ENCODE peak calls at places on chromosome 14, in five cellular contexts. One of them, this sample, is unnamed. For H3K9me3, the result is how much of the 10 kb centered on the place peaks cover.

GRCh38 chr14:101876539-101876938 is 87.8 kb upstream of the DYNC1H1 start:
- DNase-seq in IMR-90: peak
- DNase-seq in adrenal gland: peak
- DNase-seq in AG04450: no peak
- DNase-seq in ovary: no peak
- DNase-seq in this sample: peak

GRCh38 chr14:67129768-67130167 is 59.5 kb upstream of the GARIN2 start:
- DNase-seq in IMR-90: no peak
- DNase-seq in adrenal gland: no peak
- DNase-seq in AG04450: no peak
- DNase-seq in ovary: no peak
- DNase-seq in this sample: no peak

GRCh38 chr14:39307815-39308214 is 74.1 kb downstream of the MIA2 start:
- DNase-seq in IMR-90: no peak
- DNase-seq in adrenal gland: no peak
- DNase-seq in AG04450: no peak
- DNase-seq in ovary: no peak
- DNase-seq in this sample: no peak

GRCh38 chr14:51067306-51067705 is 27.6 kb downstream of the TRIM9 start:
- DNase-seq in IMR-90: no peak
- DNase-seq in adrenal gland: no peak
- DNase-seq in AG04450: no peak
- DNase-seq in ovary: no peak
- DNase-seq in this sample: no peak

GRCh38 chr14:80445605-80446004 is 234.3 kb upstream of the DIO2 start:
- DNase-seq in IMR-90: no peak
- DNase-seq in adrenal gland: no peak
- DNase-seq in AG04450: no peak
- DNase-seq in ovary: no peak
- DNase-seq in this sample: no peak

GRCh38 chr14:104845834-104846441 is 19.1 kb upstream of the CEP170B start:
- DNase-seq in IMR-90: no peak
- DNase-seq in adrenal gland: no peak
- DNase-seq in AG04450: no peak
- DNase-seq in ovary: no peak
- DNase-seq in this sample: no peak

GRCh38 chr14:86935241-86935640 is 1057.7 kb downstream of the GALC start:
- DNase-seq in IMR-90: peak
- DNase-seq in adrenal gland: no peak
- DNase-seq in AG04450: no peak
- DNase-seq in ovary: no peak
- DNase-seq in this sample: no peak

GRCh38 chr14:105290598-105291356 is 10.0 kb downstream of the BRF1 start:
- DNase-seq in IMR-90: no peak
- DNase-seq in adrenal gland: no peak
- DNase-seq in AG04450: no peak
- DNase-seq in ovary: no peak
- DNase-seq in this sample: no peak

GRCh38 chr14:33950320-33951182 is at the start of gene EGLN3:
- DNase-seq in IMR-90: peak
- DNase-seq in adrenal gland: peak
- DNase-seq in AG04450: peak
- DNase-seq in ovary: peak
- DNase-seq in this sample: peak

GRCh38 chr14:33949051-33950037 is 1.5 kb downstream of the EGLN3 start:
- DNase-seq in IMR-90: no peak
- DNase-seq in adrenal gland: no peak
- DNase-seq in AG04450: no peak
- DNase-seq in ovary: no peak
- DNase-seq in this sample: no peak

GRCh38 chr14:33954016-33954598 is 3.2 kb upstream of the EGLN3 start:
- DNase-seq in IMR-90: no peak
- DNase-seq in adrenal gland: no peak
- DNase-seq in AG04450: no peak
- DNase-seq in ovary: no peak
- DNase-seq in this sample: peak

GRCh38 chr14:33952541-33952940 is 1.7 kb upstream of the EGLN3 start:
- DNase-seq in IMR-90: no peak
- DNase-seq in adrenal gland: no peak
- DNase-seq in AG04450: no peak
- DNase-seq in ovary: no peak
- DNase-seq in this sample: no peak

GRCh38 chr14:33951183-33951840 is 438 bp upstream of the EGLN3 start:
- DNase-seq in IMR-90: no peak
- DNase-seq in adrenal gland: no peak
- DNase-seq in AG04450: no peak
- DNase-seq in ovary: no peak
- DNase-seq in this sample: no peak
- H3K27ac ChIP-seq in IMR-90: no peak
- H3K27ac ChIP-seq in adrenal gland: no peak
- H3K27ac ChIP-seq in AG04450: no peak
- H3K27ac ChIP-seq in ovary: no peak
- H3K27ac ChIP-seq in this sample: peak

DNA sequence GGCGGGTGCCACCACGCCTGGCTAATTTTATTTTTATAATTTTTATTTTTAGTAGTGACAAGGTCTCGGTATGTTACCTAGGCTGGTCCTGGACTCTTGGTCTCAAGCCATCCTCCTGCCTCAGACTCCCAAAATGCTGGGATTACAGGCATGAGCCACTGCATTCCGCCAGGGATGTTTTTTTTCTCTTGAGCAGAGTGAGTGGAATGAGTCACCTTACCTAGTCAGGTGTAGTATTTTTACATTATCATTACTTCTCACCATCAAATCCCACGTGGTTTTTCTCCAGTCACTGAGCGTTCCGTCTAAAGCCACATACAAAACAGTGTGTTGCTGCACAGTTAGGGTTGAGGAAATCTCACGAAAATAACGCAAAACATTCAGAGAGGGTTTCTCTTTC is 870 bp upstream of the TBPL2 start:
- DNase-seq in IMR-90: no peak
- DNase-seq in adrenal gland: no peak
- DNase-seq in AG04450: no peak
- DNase-seq in ovary: no peak
- DNase-seq in this sample: no peak
- H3K9me3 ChIP-seq in IMR-90: under half
- H3K9me3 ChIP-seq in adrenal gland: under half
- H3K9me3 ChIP-seq in AG04450: under half
- H3K9me3 ChIP-seq in ovary: under half
- H3K9me3 ChIP-seq in this sample: under half

GRCh38 chr14:32657081-32657480 is 281.6 kb upstream of the NPAS3 start:
- DNase-seq in IMR-90: peak
- DNase-seq in adrenal gland: peak
- DNase-seq in AG04450: peak
- DNase-seq in ovary: no peak
- DNase-seq in this sample: peak
- TF ChIP-seq CTCF in IMR-90: no peak
- TF ChIP-seq CTCF in adrenal gland: no peak
- TF ChIP-seq CTCF in AG04450: no peak
- TF ChIP-seq CTCF in ovary: no peak
- TF ChIP-seq CTCF in this sample: no peak

GRCh38 chr14:74510955-74511354 is 17.4 kb downstream of the ISCA2 start:
- DNase-seq in IMR-90: peak
- DNase-seq in adrenal gland: no peak
- DNase-seq in AG04450: no peak
- DNase-seq in ovary: peak
- DNase-seq in this sample: no peak
- H3K27ac ChIP-seq in IMR-90: peak
- H3K27ac ChIP-seq in adrenal gland: no peak
- H3K27ac ChIP-seq in AG04450: peak
- H3K27ac ChIP-seq in ovary: no peak
- H3K27ac ChIP-seq in this sample: no peak

GRCh38 chr14:83251402-83251801 is 1717.7 kb upstream of the SEL1L start:
- DNase-seq in IMR-90: no peak
- DNase-seq in adrenal gland: no peak
- DNase-seq in AG04450: no peak
- DNase-seq in ovary: no peak
- DNase-seq in this sample: no peak

GRCh38 chr14:83253870-83254269 is 1720.2 kb upstream of the SEL1L start:
- DNase-seq in IMR-90: no peak
- DNase-seq in adrenal gland: no peak
- DNase-seq in AG04450: no peak
- DNase-seq in ovary: no peak
- DNase-seq in this sample: no peak

DNA sequence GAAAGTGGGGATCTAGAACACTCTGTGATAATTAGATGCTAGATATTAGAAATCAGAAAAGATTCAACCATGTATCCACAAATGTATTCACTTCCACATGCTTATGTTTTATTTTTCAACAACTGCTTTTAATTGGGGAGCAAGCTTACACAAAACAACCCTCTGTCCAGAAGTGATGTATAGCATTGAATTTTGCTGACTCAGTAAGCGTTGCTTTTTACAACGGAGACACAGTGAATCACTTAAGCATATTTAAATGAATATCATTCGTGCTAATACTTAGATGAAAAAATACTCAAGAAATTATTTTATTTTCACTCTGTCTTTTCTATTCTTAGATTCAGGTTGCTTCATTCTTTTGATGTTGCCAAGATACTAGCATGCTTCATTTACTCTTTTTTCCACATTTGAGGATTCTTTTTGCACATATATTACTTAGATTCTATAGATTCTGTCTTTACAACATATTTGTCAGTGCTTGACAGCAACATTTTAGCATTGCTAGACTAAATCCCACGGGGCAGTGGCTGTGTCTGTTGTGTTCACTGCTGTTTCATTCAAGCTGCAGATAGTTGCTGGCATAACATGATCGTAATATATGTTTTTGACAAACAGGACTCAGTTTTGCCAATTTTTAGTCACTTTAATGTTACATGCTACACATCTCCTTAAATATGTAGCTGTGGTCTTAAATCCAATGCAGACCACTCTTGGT is 1714.4 kb upstream of the SEL1L start:
- DNase-seq in IMR-90: no peak
- DNase-seq in adrenal gland: no peak
- DNase-seq in AG04450: no peak
- DNase-seq in ovary: no peak
- DNase-seq in this sample: no peak
- H3K9me3 ChIP-seq in IMR-90: under half
- H3K9me3 ChIP-seq in adrenal gland: under half
- H3K9me3 ChIP-seq in AG04450: under half
- H3K9me3 ChIP-seq in ovary: under half
- H3K9me3 ChIP-seq in this sample: under half

GRCh38 chr14:99199854-99200653 is 71.9 kb downstream of the BCL11B start:
- DNase-seq in IMR-90: no peak
- DNase-seq in adrenal gland: no peak
- DNase-seq in AG04450: no peak
- DNase-seq in ovary: no peak
- DNase-seq in this sample: no peak
- TF ChIP-seq CTCF in IMR-90: no peak
- TF ChIP-seq CTCF in adrenal gland: no peak
- TF ChIP-seq CTCF in AG04450: no peak
- TF ChIP-seq CTCF in ovary: no peak
- TF ChIP-seq CTCF in this sample: no peak

GRCh38 chr14:90508536-90509254 is 111.9 kb downstream of the CALM1 start:
- DNase-seq in IMR-90: no peak
- DNase-seq in adrenal gland: no peak
- DNase-seq in AG04450: no peak
- DNase-seq in ovary: no peak
- DNase-seq in this sample: peak

GRCh38 chr14:90510208-90510607 is 113.4 kb downstream of the CALM1 start:
- DNase-seq in IMR-90: no peak
- DNase-seq in adrenal gland: no peak
- DNase-seq in AG04450: no peak
- DNase-seq in ovary: no peak
- DNase-seq in this sample: peak

GRCh38 chr14:90511252-90511651 is 114.4 kb downstream of the CALM1 start:
- DNase-seq in IMR-90: no peak
- DNase-seq in adrenal gland: no peak
- DNase-seq in AG04450: no peak
- DNase-seq in ovary: no peak
- DNase-seq in this sample: no peak

GRCh38 chr14:90508073-90508472 is 111.2 kb downstream of the CALM1 start:
- DNase-seq in IMR-90: no peak
- DNase-seq in adrenal gland: no peak
- DNase-seq in AG04450: no peak
- DNase-seq in ovary: no peak
- DNase-seq in this sample: no peak

GRCh38 chr14:90509403-90509802 is 112.6 kb downstream of the CALM1 start:
- DNase-seq in IMR-90: no peak
- DNase-seq in adrenal gland: no peak
- DNase-seq in AG04450: no peak
- DNase-seq in ovary: no peak
- DNase-seq in this sample: no peak
- H3K27ac ChIP-seq in IMR-90: no peak
- H3K27ac ChIP-seq in adrenal gland: no peak
- H3K27ac ChIP-seq in AG04450: no peak
- H3K27ac ChIP-seq in ovary: no peak
- H3K27ac ChIP-seq in this sample: peak

GRCh38 chr14:71006200-71006563 is 98.9 kb downstream of the PCNX1 start:
- DNase-seq in IMR-90: peak
- DNase-seq in adrenal gland: no peak
- DNase-seq in AG04450: no peak
- DNase-seq in ovary: no peak
- DNase-seq in this sample: no peak

GRCh38 chr14:71003156-71003555 is 95.9 kb downstream of the PCNX1 start:
- DNase-seq in IMR-90: no peak
- DNase-seq in adrenal gland: no peak
- DNase-seq in AG04450: no peak
- DNase-seq in ovary: no peak
- DNase-seq in this sample: no peak

GRCh38 chr14:71005076-71005475 is 97.8 kb downstream of the PCNX1 start:
- DNase-seq in IMR-90: no peak
- DNase-seq in adrenal gland: no peak
- DNase-seq in AG04450: no peak
- DNase-seq in ovary: no peak
- DNase-seq in this sample: no peak

GRCh38 chr14:71001742-71002141 is 94.5 kb downstream of the PCNX1 start:
- DNase-seq in IMR-90: no peak
- DNase-seq in adrenal gland: no peak
- DNase-seq in AG04450: no peak
- DNase-seq in ovary: no peak
- DNase-seq in this sample: no peak

GRCh38 chr14:71004481-71004880 is 97.2 kb downstream of the PCNX1 start:
- DNase-seq in IMR-90: peak
- DNase-seq in adrenal gland: no peak
- DNase-seq in AG04450: no peak
- DNase-seq in ovary: no peak
- DNase-seq in this sample: no peak
- H3K9me3 ChIP-seq in IMR-90: under half
- H3K9me3 ChIP-seq in adrenal gland: under half
- H3K9me3 ChIP-seq in AG04450: under half
- H3K9me3 ChIP-seq in ovary: under half
- H3K9me3 ChIP-seq in this sample: under half

This sample was measured in body of pancreas.